ENCODE peak calls at places on chromosomes 6 and 20, in eight cellular contexts. One of them, this sample, is unnamed.

GRCh38 chr20:6886065-6886729 is 118.7 kb downstream of the BMP2 start:
- DNase-seq in foreskin fibroblast: no peak
- DNase-seq in astrocyte of the cerebellum: peak
- DNase-seq in mucosa of descending colon: no peak
- DNase-seq in endothelial cell: no peak
- DNase-seq in coronary artery: no peak
- DNase-seq in AG04449: no peak
- DNase-seq in neural crest cell: no peak
- DNase-seq in this sample: no peak

GRCh38 chr20:4014031-4014474 is 1.3 kb downstream of the RNF24 start:
- DNase-seq in mucosa of descending colon: no peak
- DNase-seq in neural crest cell: no peak
- DNase-seq in coronary artery: no peak
- DNase-seq in AG04449: peak
- DNase-seq in endothelial cell: no peak
- DNase-seq in foreskin fibroblast: peak
- DNase-seq in astrocyte of the cerebellum: peak
- DNase-seq in this sample: no peak

GRCh38 chr6:38307730-38308129 is 332.0 kb downstream of the BTBD9 start:
- DNase-seq in neural crest cell: no peak
- DNase-seq in mucosa of descending colon: no peak
- DNase-seq in endothelial cell: no peak
- DNase-seq in foreskin fibroblast: no peak
- DNase-seq in astrocyte of the cerebellum: no peak
- DNase-seq in AG04449: no peak
- DNase-seq in coronary artery: no peak
- DNase-seq in this sample: no peak

GRCh38 chr6:107698146-107698545 is 126.0 kb downstream of the SCML4 start:
- DNase-seq in mucosa of descending colon: no peak
- DNase-seq in astrocyte of the cerebellum: no peak
- DNase-seq in AG04449: peak
- DNase-seq in endothelial cell: no peak
- DNase-seq in coronary artery: no peak
- DNase-seq in foreskin fibroblast: peak
- DNase-seq in neural crest cell: no peak
- DNase-seq in this sample: no peak

GRCh38 chr6:88823998-88824397 is 139.4 kb downstream of the RNGTT start:
- DNase-seq in neural crest cell: no peak
- DNase-seq in AG04449: no peak
- DNase-seq in coronary artery: no peak
- DNase-seq in foreskin fibroblast: peak
- DNase-seq in mucosa of descending colon: no peak
- DNase-seq in endothelial cell: no peak
- DNase-seq in astrocyte of the cerebellum: peak
- DNase-seq in this sample: no peak

GRCh38 chr6:106300944-106301343 is 24.6 kb downstream of the ATG5 start:
- DNase-seq in endothelial cell: no peak
- DNase-seq in neural crest cell: no peak
- DNase-seq in mucosa of descending colon: no peak
- DNase-seq in AG04449: no peak
- DNase-seq in foreskin fibroblast: peak
- DNase-seq in astrocyte of the cerebellum: peak
- DNase-seq in coronary artery: no peak
- DNase-seq in this sample: no peak

GRCh38 chr20:23655551-23656211 is 17.9 kb upstream of the CST3 start:
- DNase-seq in foreskin fibroblast: peak
- DNase-seq in mucosa of descending colon: peak
- DNase-seq in endothelial cell: no peak
- DNase-seq in AG04449: no peak
- DNase-seq in astrocyte of the cerebellum: no peak
- DNase-seq in coronary artery: no peak
- DNase-seq in neural crest cell: no peak
- DNase-seq in this sample: no peak

GRCh38 chr20:21339499-21339898 is 36.4 kb downstream of the XRN2 start:
- DNase-seq in astrocyte of the cerebellum: no peak
- DNase-seq in endothelial cell: no peak
- DNase-seq in foreskin fibroblast: peak
- DNase-seq in neural crest cell: no peak
- DNase-seq in mucosa of descending colon: no peak
- DNase-seq in AG04449: no peak
- DNase-seq in coronary artery: no peak
- DNase-seq in this sample: no peak

GRCh38 chr6:35600659-35601125 is 88.0 kb upstream of the TULP1 start:
- DNase-seq in endothelial cell: no peak
- DNase-seq in mucosa of descending colon: no peak
- DNase-seq in neural crest cell: no peak
- DNase-seq in coronary artery: no peak
- DNase-seq in AG04449: no peak
- DNase-seq in foreskin fibroblast: no peak
- DNase-seq in astrocyte of the cerebellum: no peak
- DNase-seq in this sample: no peak

GRCh38 chr6:13624871-13625288 is 9.7 kb downstream of the NOL7 start:
- DNase-seq in foreskin fibroblast: peak
- DNase-seq in endothelial cell: no peak
- DNase-seq in AG04449: no peak
- DNase-seq in mucosa of descending colon: no peak
- DNase-seq in coronary artery: no peak
- DNase-seq in neural crest cell: no peak
- DNase-seq in astrocyte of the cerebellum: no peak
- DNase-seq in this sample: no peak

GRCh38 chr6:20932284-20932683 is 398.0 kb downstream of the CDKAL1 start:
- DNase-seq in neural crest cell: no peak
- DNase-seq in mucosa of descending colon: no peak
- DNase-seq in AG04449: no peak
- DNase-seq in astrocyte of the cerebellum: no peak
- DNase-seq in endothelial cell: no peak
- DNase-seq in coronary artery: no peak
- DNase-seq in foreskin fibroblast: peak
- DNase-seq in this sample: no peak

GRCh38 chr6:13725570-13725969 is 13.9 kb upstream of the RANBP9 start:
- DNase-seq in neural crest cell: no peak
- DNase-seq in endothelial cell: no peak
- DNase-seq in AG04449: no peak
- DNase-seq in foreskin fibroblast: no peak
- DNase-seq in coronary artery: no peak
- DNase-seq in mucosa of descending colon: no peak
- DNase-seq in astrocyte of the cerebellum: no peak
- DNase-seq in this sample: no peak

GRCh38 chr6:53701333-53702073 is 35.9 kb upstream of the KLHL31 start:
- DNase-seq in neural crest cell: no peak
- DNase-seq in astrocyte of the cerebellum: no peak
- DNase-seq in endothelial cell: no peak
- DNase-seq in foreskin fibroblast: no peak
- DNase-seq in AG04449: no peak
- DNase-seq in coronary artery: no peak
- DNase-seq in mucosa of descending colon: no peak
- DNase-seq in this sample: no peak

GRCh38 chr6:90547079-90547478 is 39.8 kb downstream of the MAP3K7 start:
- DNase-seq in AG04449: no peak
- DNase-seq in mucosa of descending colon: no peak
- DNase-seq in astrocyte of the cerebellum: no peak
- DNase-seq in coronary artery: no peak
- DNase-seq in neural crest cell: no peak
- DNase-seq in foreskin fibroblast: no peak
- DNase-seq in endothelial cell: no peak
- DNase-seq in this sample: no peak

GRCh38 chr20:59435496-59435895 is 135.1 kb downstream of the EDN3 start:
- DNase-seq in mucosa of descending colon: no peak
- DNase-seq in AG04449: no peak
- DNase-seq in endothelial cell: no peak
- DNase-seq in coronary artery: no peak
- DNase-seq in foreskin fibroblast: no peak
- DNase-seq in neural crest cell: no peak
- DNase-seq in astrocyte of the cerebellum: no peak
- DNase-seq in this sample: no peak

GRCh38 chr6:24524801-24525200 is 30.0 kb downstream of the ALDH5A1 start:
- DNase-seq in mucosa of descending colon: no peak
- DNase-seq in coronary artery: no peak
- DNase-seq in endothelial cell: peak
- DNase-seq in AG04449: peak
- DNase-seq in astrocyte of the cerebellum: peak
- DNase-seq in foreskin fibroblast: peak
- DNase-seq in neural crest cell: no peak
- DNase-seq in this sample: no peak

GRCh38 chr6:30463651-30464618 is 25.4 kb upstream of the HLA-E start:
- DNase-seq in astrocyte of the cerebellum: no peak
- DNase-seq in AG04449: no peak
- DNase-seq in neural crest cell: no peak
- DNase-seq in coronary artery: peak
- DNase-seq in foreskin fibroblast: peak
- DNase-seq in mucosa of descending colon: peak
- DNase-seq in endothelial cell: no peak
- DNase-seq in this sample: no peak

GRCh38 chr6:41986339-41986738 is 44.7 kb upstream of the CCND3 start:
- DNase-seq in neural crest cell: no peak
- DNase-seq in mucosa of descending colon: no peak
- DNase-seq in foreskin fibroblast: no peak
- DNase-seq in AG04449: no peak
- DNase-seq in coronary artery: no peak
- DNase-seq in astrocyte of the cerebellum: no peak
- DNase-seq in endothelial cell: no peak
- DNase-seq in this sample: no peak

GRCh38 chr6:20399518-20399917 is 2.2 kb upstream of the E2F3 start:
- DNase-seq in AG04449: no peak
- DNase-seq in mucosa of descending colon: no peak
- DNase-seq in foreskin fibroblast: no peak
- DNase-seq in astrocyte of the cerebellum: no peak
- DNase-seq in neural crest cell: no peak
- DNase-seq in coronary artery: no peak
- DNase-seq in endothelial cell: no peak
- DNase-seq in this sample: no peak

DNA sequence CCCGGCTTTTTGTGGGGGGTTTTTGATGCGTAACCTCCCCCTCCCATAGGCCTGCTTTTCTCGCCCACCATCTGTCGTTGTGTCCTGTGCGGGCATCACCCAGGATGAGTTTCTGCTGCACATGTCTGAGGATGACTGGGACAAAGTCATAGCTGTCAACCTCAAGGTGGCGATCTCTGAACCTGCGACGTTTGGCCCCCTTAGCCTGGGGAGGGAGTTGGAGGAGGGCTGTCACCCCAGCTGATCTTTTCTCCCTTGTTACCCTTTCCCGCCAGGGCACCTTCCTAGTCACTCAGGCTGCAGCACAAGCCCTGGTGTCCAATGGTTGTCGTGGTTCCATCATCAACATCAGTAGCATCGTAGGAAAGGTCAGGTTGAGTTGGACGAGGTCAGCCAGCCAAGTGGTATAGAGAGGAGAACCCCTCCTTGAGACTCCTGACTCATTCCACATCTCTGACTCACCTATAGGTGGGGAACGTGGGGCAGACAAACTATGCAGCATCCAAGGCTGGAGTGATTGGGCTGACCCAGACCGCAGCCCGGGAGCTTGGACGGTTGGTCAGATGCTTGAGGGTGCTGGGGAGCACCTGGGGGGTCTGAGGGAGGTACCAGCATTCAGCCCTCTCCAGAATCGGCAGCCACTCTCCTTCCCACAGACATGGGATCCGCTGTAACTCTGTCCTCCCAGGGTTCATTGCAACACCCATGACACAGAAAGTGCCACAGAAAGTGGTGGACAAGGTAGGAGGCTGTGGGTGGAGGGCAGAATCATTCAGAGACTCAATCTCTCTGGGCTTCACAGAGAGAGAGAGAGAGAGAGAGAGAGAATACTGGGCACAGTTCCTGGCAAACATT is 944 bp downstream of the HSD17B8 start:
- DNase-seq in coronary artery: no peak
- DNase-seq in foreskin fibroblast: peak
- DNase-seq in neural crest cell: no peak
- DNase-seq in astrocyte of the cerebellum: no peak
- DNase-seq in endothelial cell: no peak
- DNase-seq in AG04449: no peak
- DNase-seq in mucosa of descending colon: no peak
- DNase-seq in this sample: no peak
- TF ChIP-seq CTCF in coronary artery: no peak
- TF ChIP-seq CTCF in foreskin fibroblast: no peak
- TF ChIP-seq CTCF in neural crest cell: no peak
- TF ChIP-seq CTCF in astrocyte of the cerebellum: no peak
- TF ChIP-seq CTCF in endothelial cell: no peak
- TF ChIP-seq CTCF in AG04449: no peak
- TF ChIP-seq CTCF in mucosa of descending colon: no peak
- TF ChIP-seq CTCF in this sample: no peak

GRCh38 chr6:40588070-40588384 is 863 bp upstream of the LRFN2 start:
- DNase-seq in foreskin fibroblast: no peak
- DNase-seq in AG04449: no peak
- DNase-seq in astrocyte of the cerebellum: no peak
- DNase-seq in neural crest cell: no peak
- DNase-seq in mucosa of descending colon: no peak
- DNase-seq in endothelial cell: no peak
- DNase-seq in coronary artery: no peak
- DNase-seq in this sample: no peak
- TF ChIP-seq CTCF in foreskin fibroblast: peak
- TF ChIP-seq CTCF in AG04449: no peak
- TF ChIP-seq CTCF in astrocyte of the cerebellum: no peak
- TF ChIP-seq CTCF in neural crest cell: no peak
- TF ChIP-seq CTCF in mucosa of descending colon: peak
- TF ChIP-seq CTCF in endothelial cell: no peak
- TF ChIP-seq CTCF in coronary artery: no peak
- TF ChIP-seq CTCF in this sample: no peak

GRCh38 chr20:11214281-11214680 is 540.5 kb upstream of the JAG1 start:
- DNase-seq in AG04449: no peak
- DNase-seq in foreskin fibroblast: no peak
- DNase-seq in coronary artery: no peak
- DNase-seq in astrocyte of the cerebellum: no peak
- DNase-seq in neural crest cell: no peak
- DNase-seq in mucosa of descending colon: no peak
- DNase-seq in endothelial cell: no peak
- DNase-seq in this sample: no peak
- TF ChIP-seq CTCF in AG04449: no peak
- TF ChIP-seq CTCF in foreskin fibroblast: no peak
- TF ChIP-seq CTCF in coronary artery: no peak
- TF ChIP-seq CTCF in astrocyte of the cerebellum: no peak
- TF ChIP-seq CTCF in neural crest cell: no peak
- TF ChIP-seq CTCF in mucosa of descending colon: no peak
- TF ChIP-seq CTCF in endothelial cell: no peak
- TF ChIP-seq CTCF in this sample: no peak

DNA sequence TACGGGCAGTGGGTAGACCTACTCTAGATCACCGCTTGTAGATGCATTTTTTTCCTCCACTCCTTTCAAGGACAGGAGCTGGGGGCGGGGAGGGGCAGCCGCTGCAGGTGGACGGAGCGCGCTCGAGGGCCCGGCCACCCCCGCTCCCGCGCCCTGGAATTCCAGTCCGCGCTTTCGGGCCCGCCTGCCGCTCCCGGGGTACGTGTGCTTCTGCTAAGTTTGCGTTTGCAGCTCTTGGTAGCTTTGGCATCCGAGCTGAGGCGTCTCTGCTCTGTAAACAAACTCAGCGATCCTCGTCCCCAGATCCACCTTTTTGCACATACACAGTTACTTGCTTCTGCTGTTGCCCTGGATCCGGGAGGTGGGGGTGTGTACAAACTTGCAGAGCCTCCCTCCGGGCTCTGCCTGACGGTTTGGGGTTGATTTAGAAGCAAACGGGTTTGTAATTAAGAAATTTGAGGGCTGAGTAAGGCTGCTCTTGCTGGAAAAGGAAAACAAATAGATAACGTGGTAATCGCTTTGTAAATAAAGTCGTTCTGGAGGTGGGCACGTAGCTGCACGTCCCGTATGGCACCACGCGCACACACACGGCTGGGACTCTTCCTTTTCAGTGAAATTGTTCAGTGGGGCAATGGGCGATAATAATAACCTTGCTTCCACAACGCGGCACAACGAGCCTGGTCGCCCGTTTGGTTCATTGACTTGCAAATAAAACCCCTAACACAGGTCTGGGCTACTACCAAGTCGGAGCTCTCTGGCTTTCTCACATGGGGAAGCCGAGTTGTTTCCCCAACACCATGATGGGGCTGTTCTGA is 998 bp upstream of the CITED2 start:
- DNase-seq in mucosa of descending colon: peak
- DNase-seq in coronary artery: peak
- DNase-seq in foreskin fibroblast: peak
- DNase-seq in endothelial cell: peak
- DNase-seq in neural crest cell: peak
- DNase-seq in astrocyte of the cerebellum: peak
- DNase-seq in AG04449: peak
- DNase-seq in this sample: peak
- TF ChIP-seq CTCF in mucosa of descending colon: no peak
- TF ChIP-seq CTCF in coronary artery: no peak
- TF ChIP-seq CTCF in foreskin fibroblast: peak
- TF ChIP-seq CTCF in endothelial cell: no peak
- TF ChIP-seq CTCF in neural crest cell: no peak
- TF ChIP-seq CTCF in astrocyte of the cerebellum: peak
- TF ChIP-seq CTCF in AG04449: no peak
- TF ChIP-seq CTCF in this sample: no peak

This sample was measured in omental fat pad.